ENCODE peak calls at places on chromosomes 6 and 20, in seven cellular contexts. X is left cardiac atrium, L is EL, J is non-pigmented ciliary epithelial cell, S is GM03348, B is mesothelial cell of epicardium, M is Right ventricle myocardium superior. T is an unnamed sample.
A peak's percentile ranks its signal among the peaks of the same experiment; 100 is the strongest.

GRCh38 chr6:36563928-36564284 is 16.6 kb upstream of the STK38 start:
- DNase-seq in X (no peak), L (no peak), J (no peak), S (no peak), B (no peak), M (no peak), T (no peak)

GRCh38 chr6:22149081-22149480 is 147.8 kb downstream of the PRL start:
- DNase-seq in X (no peak), L (no peak), J (no peak), S (no peak), B (no peak), M (no peak), T (no peak)

GRCh38 chr20:7207186-7207585 is 439.7 kb downstream of the BMP2 start:
- DNase-seq in X (no peak), L (no peak), J (no peak), S (no peak), B (no peak), M (no peak), T (no peak)

GRCh38 chr6:69825904-69826303 is 29.1 kb upstream of the LMBRD1 start:
- DNase-seq in X (no peak), L (no peak), J (peak; percentile 3), S (no peak), B (no peak), M (no peak), T (no peak)

GRCh38 chr6:106886922-106887797 is 87.4 kb downstream of the CD24 start:
- DNase-seq in X (no peak), L (no peak), J (no peak), S (no peak), B (no peak), M (no peak), T (no peak)

GRCh38 chr6:136791296-136792065 is 796 bp downstream of the MAP3K5 start:
- DNase-seq in X (peak; percentile 66), L (peak; percentile 61), J (no peak), S (peak; percentile 22), B (peak; percentile 42), M (peak; percentile 83), T (peak; percentile 85)

GRCh38 chr6:34563513-34563870 is 7.4 kb upstream of the SPDEF start:
- DNase-seq in X (no peak), L (no peak), J (no peak), S (no peak), B (no peak), M (no peak), T (no peak)

GRCh38 chr6:3360727-3361045 is 96.2 kb downstream of the SLC22A23 start:
- DNase-seq in X (no peak), L (no peak), J (no peak), S (no peak), B (no peak), M (no peak), T (no peak)

GRCh38 chr6:143929975-143930374 is 65.7 kb downstream of the ZC2HC1B start:
- DNase-seq in X (no peak), L (no peak), J (no peak), S (no peak), B (no peak), M (no peak), T (no peak)

GRCh38 chr6:55898342-55898741 is 23.0 kb upstream of the BMP5 start:
- DNase-seq in X (no peak), L (peak; percentile 83), J (no peak), S (no peak), B (no peak), M (no peak), T (no peak)

GRCh38 chr20:10555865-10556308 is 117.9 kb downstream of the JAG1 start:
- DNase-seq in X (no peak), L (peak; percentile 83), J (peak; percentile 36), S (peak; percentile 45), B (no peak), M (no peak), T (no peak)

GRCh38 chr20:37640600-37641561 is 52.9 kb upstream of the CTNNBL1 start:
- DNase-seq in X (no peak), L (no peak), J (no peak), S (no peak), B (no peak), M (no peak), T (no peak)

GRCh38 chr6:160344281-160344680 is 3.9 kb upstream of the SLC22A3 start:
- DNase-seq in X (no peak), L (no peak), J (no peak), S (no peak), B (no peak), M (no peak), T (no peak)

GRCh38 chr20:10848810-10849370 is 175.1 kb upstream of the JAG1 start:
- DNase-seq in X (peak; percentile 34), L (peak; percentile 93), J (peak; percentile 83), S (peak; percentile 71), B (no peak), M (peak; percentile 43), T (peak; percentile 72)

GRCh38 chr6:30898750-30899360 is 9.2 kb upstream of the GTF2H4 start:
- DNase-seq in X (no peak), L (no peak), J (no peak), S (no peak), B (no peak), M (peak; percentile 38), T (peak; percentile 32)

GRCh38 chr6:118377711-118378414 is 170.2 kb upstream of the PLN start:
- DNase-seq in X (peak; percentile 55), L (no peak), J (no peak), S (no peak), B (no peak), M (peak; percentile 78), T (no peak)

T was measured in mucosa of descending colon.